ENCODE peak calls at places on chromosomes 5 and 9, in ten cellular contexts. One of them, this sample, is unnamed.

GRCh38 chr9:35686222-35687203 is 3.2 kb downstream of the TPM2 start:
- DNase-seq in effector memory CD8-positive, alpha-beta T cell: no peak
- DNase-seq in activated T-helper 1 cell treated with Interleukin-2 at 50 U/mL for 16 hours: no peak
- DNase-seq in fibroblast of mammary gland: peak
- DNase-seq in mesendoderm: no peak
- DNase-seq in H9: no peak
- DNase-seq in T47D: no peak
- DNase-seq in AG04450: no peak
- DNase-seq in cardiac septum: no peak
- DNase-seq in NCI-H1417: no peak
- DNase-seq in this sample: no peak

GRCh38 chr9:92954078-92954861 is 6.9 kb downstream of the FGD3 start:
- DNase-seq in AG04450: no peak
- DNase-seq in T47D: no peak
- DNase-seq in mesendoderm: no peak
- DNase-seq in effector memory CD8-positive, alpha-beta T cell: peak
- DNase-seq in fibroblast of mammary gland: peak
- DNase-seq in H9: no peak
- DNase-seq in cardiac septum: no peak
- DNase-seq in NCI-H1417: peak
- DNase-seq in activated T-helper 1 cell treated with Interleukin-2 at 50 U/mL for 16 hours: peak
- DNase-seq in this sample: no peak

GRCh38 chr5:158908690-158909325 is 190.9 kb downstream of the EBF1 start:
- DNase-seq in activated T-helper 1 cell treated with Interleukin-2 at 50 U/mL for 16 hours: no peak
- DNase-seq in T47D: no peak
- DNase-seq in H9: no peak
- DNase-seq in effector memory CD8-positive, alpha-beta T cell: no peak
- DNase-seq in cardiac septum: no peak
- DNase-seq in NCI-H1417: no peak
- DNase-seq in mesendoderm: no peak
- DNase-seq in AG04450: no peak
- DNase-seq in fibroblast of mammary gland: no peak
- DNase-seq in this sample: no peak

GRCh38 chr9:110257971-110258370 is 1.7 kb upstream of the TXN start:
- DNase-seq in AG04450: no peak
- DNase-seq in mesendoderm: no peak
- DNase-seq in H9: no peak
- DNase-seq in cardiac septum: no peak
- DNase-seq in activated T-helper 1 cell treated with Interleukin-2 at 50 U/mL for 16 hours: no peak
- DNase-seq in T47D: no peak
- DNase-seq in fibroblast of mammary gland: no peak
- DNase-seq in NCI-H1417: no peak
- DNase-seq in effector memory CD8-positive, alpha-beta T cell: no peak
- DNase-seq in this sample: no peak

GRCh38 chr5:96235008-96235910 is 197.8 kb downstream of the PCSK1 start:
- DNase-seq in effector memory CD8-positive, alpha-beta T cell: no peak
- DNase-seq in NCI-H1417: no peak
- DNase-seq in AG04450: no peak
- DNase-seq in cardiac septum: no peak
- DNase-seq in H9: no peak
- DNase-seq in mesendoderm: no peak
- DNase-seq in T47D: no peak
- DNase-seq in activated T-helper 1 cell treated with Interleukin-2 at 50 U/mL for 16 hours: no peak
- DNase-seq in fibroblast of mammary gland: no peak
- DNase-seq in this sample: no peak

GRCh38 chr5:134132372-134133212 is 18.1 kb downstream of the TCF7 start:
- DNase-seq in cardiac septum: peak
- DNase-seq in activated T-helper 1 cell treated with Interleukin-2 at 50 U/mL for 16 hours: peak
- DNase-seq in NCI-H1417: no peak
- DNase-seq in fibroblast of mammary gland: no peak
- DNase-seq in effector memory CD8-positive, alpha-beta T cell: peak
- DNase-seq in H9: peak
- DNase-seq in T47D: no peak
- DNase-seq in mesendoderm: peak
- DNase-seq in AG04450: no peak
- DNase-seq in this sample: no peak

GRCh38 chr5:6543346-6543730 is 89.5 kb downstream of the NSUN2 start:
- DNase-seq in cardiac septum: no peak
- DNase-seq in mesendoderm: no peak
- DNase-seq in effector memory CD8-positive, alpha-beta T cell: no peak
- DNase-seq in fibroblast of mammary gland: no peak
- DNase-seq in AG04450: no peak
- DNase-seq in NCI-H1417: no peak
- DNase-seq in H9: no peak
- DNase-seq in activated T-helper 1 cell treated with Interleukin-2 at 50 U/mL for 16 hours: no peak
- DNase-seq in T47D: no peak
- DNase-seq in this sample: peak

GRCh38 chr9:89529243-89530030 is 31.5 kb upstream of the SEMA4D start:
- DNase-seq in H9: no peak
- DNase-seq in NCI-H1417: no peak
- DNase-seq in T47D: no peak
- DNase-seq in cardiac septum: no peak
- DNase-seq in activated T-helper 1 cell treated with Interleukin-2 at 50 U/mL for 16 hours: no peak
- DNase-seq in fibroblast of mammary gland: no peak
- DNase-seq in AG04450: no peak
- DNase-seq in mesendoderm: no peak
- DNase-seq in effector memory CD8-positive, alpha-beta T cell: no peak
- DNase-seq in this sample: no peak

GRCh38 chr9:100587375-100587774 is 9.5 kb downstream of the CAVIN4 start:
- DNase-seq in cardiac septum: no peak
- DNase-seq in fibroblast of mammary gland: no peak
- DNase-seq in effector memory CD8-positive, alpha-beta T cell: no peak
- DNase-seq in mesendoderm: peak
- DNase-seq in H9: no peak
- DNase-seq in NCI-H1417: no peak
- DNase-seq in T47D: no peak
- DNase-seq in AG04450: no peak
- DNase-seq in activated T-helper 1 cell treated with Interleukin-2 at 50 U/mL for 16 hours: no peak
- DNase-seq in this sample: no peak

GRCh38 chr9:134165357-134166315 is 1.3 kb upstream of the RNU6ATAC start:
- DNase-seq in NCI-H1417: no peak
- DNase-seq in activated T-helper 1 cell treated with Interleukin-2 at 50 U/mL for 16 hours: peak
- DNase-seq in fibroblast of mammary gland: peak
- DNase-seq in mesendoderm: peak
- DNase-seq in T47D: no peak
- DNase-seq in H9: no peak
- DNase-seq in AG04450: no peak
- DNase-seq in cardiac septum: no peak
- DNase-seq in effector memory CD8-positive, alpha-beta T cell: peak
- DNase-seq in this sample: no peak

This sample was measured in type B pancreatic cell.